ENCODE peak calls at places on chromosomes 5 and 9, in ten cellular contexts. K is GM04504; N is NCI-H1436; W is BJ; R is RCC 7860; U is NCI-H774; I is activated CD8-positive, alpha-beta memory T cell treated with anti-CD3 and anti-CD28 coated beads, Interleukin-2, amount 50 U/mL, for 48 hours; G is iPS-NIHi11; L is Kasumi-1; J is Calu3. X is an unnamed sample.

GRCh38 chr5:27472000-27472763 is 433.8 kb upstream of the CDH9 start:
- DNase-seq in K (peak), N (peak), W (peak), R (no peak), U (no peak), I (no peak), G (peak), L (no peak), J (peak), X (peak)

GRCh38 chr5:148875205-148875875 is 48.9 kb downstream of the ADRB2 start:
- DNase-seq in K (no peak), N (no peak), W (no peak), R (no peak), U (no peak), I (no peak), G (no peak), L (no peak), J (no peak), X (no peak)

GRCh38 chr5:73307645-73308346 is 134.8 kb downstream of the TMEM174 start:
- DNase-seq in K (no peak), N (no peak), W (no peak), R (no peak), U (no peak), I (no peak), G (no peak), L (no peak), J (no peak), X (no peak)

GRCh38 chr9:114276908-114277821 is 45.7 kb upstream of the ORM1 start:
- DNase-seq in K (peak), N (no peak), W (peak), R (peak), U (no peak), I (no peak), G (no peak), L (no peak), J (no peak), X (no peak)

GRCh38 chr9:21778300-21778699 is 24.1 kb upstream of the MTAP start:
- DNase-seq in K (peak), N (no peak), W (peak), R (no peak), U (no peak), I (no peak), G (no peak), L (no peak), J (no peak), X (no peak)

GRCh38 chr5:52043137-52043536 is 659.9 kb downstream of the ISL1 start:
- DNase-seq in K (no peak), N (no peak), W (no peak), R (no peak), U (no peak), I (no peak), G (no peak), L (no peak), J (no peak), X (no peak)

GRCh38 chr5:130168211-130168610 is 263.9 kb downstream of the CHSY3 start:
- DNase-seq in K (no peak), N (no peak), W (no peak), R (peak), U (no peak), I (no peak), G (no peak), L (no peak), J (no peak), X (no peak)

GRCh38 chr9:127809002-127809561 is 6.4 kb downstream of the FPGS start:
- DNase-seq in K (no peak), N (no peak), W (no peak), R (no peak), U (no peak), I (no peak), G (no peak), L (no peak), J (no peak), X (no peak)

GRCh38 chr5:61631438-61631941 is 299.4 kb downstream of the ZSWIM6 start:
- DNase-seq in K (no peak), N (no peak), W (no peak), R (no peak), U (no peak), I (no peak), G (no peak), L (no peak), J (no peak), X (no peak)

GRCh38 chr9:93597871-93598646 is 21.7 kb downstream of the PHF2 start:
- DNase-seq in K (no peak), N (no peak), W (no peak), R (no peak), U (no peak), I (peak), G (no peak), L (no peak), J (no peak), X (no peak)

GRCh38 chr5:81852277-81853004 is 101.5 kb upstream of the SSBP2 start:
- DNase-seq in K (no peak), N (no peak), W (no peak), R (no peak), U (peak), I (peak), G (peak), L (peak), J (no peak), X (peak)

GRCh38 chr9:3992924-3993323 is 306.9 kb downstream of the GLIS3 start:
- DNase-seq in K (peak), N (no peak), W (no peak), R (peak), U (no peak), I (no peak), G (no peak), L (no peak), J (no peak), X (no peak)

GRCh38 chr5:136525546-136525945 is 160.2 kb upstream of the TRPC7 start:
- DNase-seq in K (no peak), N (no peak), W (no peak), R (no peak), U (no peak), I (no peak), G (no peak), L (no peak), J (no peak), X (no peak)

GRCh38 chr9:8560560-8561525 is 761.3 kb upstream of the DMAC1 start:
- DNase-seq in K (no peak), N (no peak), W (no peak), R (no peak), U (no peak), I (no peak), G (no peak), L (no peak), J (no peak), X (no peak)

GRCh38 chr5:121350493-121350892 is 501.2 kb upstream of the FTMT start:
- DNase-seq in K (no peak), N (no peak), W (peak), R (no peak), U (no peak), I (no peak), G (no peak), L (no peak), J (no peak), X (no peak)

GRCh38 chr5:491119-491855 is 33.0 kb downstream of the SLC9A3 start:
- DNase-seq in K (no peak), N (no peak), W (no peak), R (no peak), U (no peak), I (no peak), G (no peak), L (no peak), J (no peak), X (no peak)

GRCh38 chr5:41796061-41796460 is 74.2 kb downstream of the OXCT1 start:
- DNase-seq in K (no peak), N (no peak), W (no peak), R (no peak), U (no peak), I (no peak), G (no peak), L (no peak), J (no peak), X (no peak)

GRCh38 chr5:93438124-93438523 is 142.9 kb downstream of the NR2F1-AS1 start:
- DNase-seq in K (no peak), N (no peak), W (no peak), R (no peak), U (no peak), I (no peak), G (no peak), L (no peak), J (no peak), X (no peak)

GRCh38 chr5:10138385-10139057 is 111.2 kb downstream of the ATPSCKMT start:
- DNase-seq in K (no peak), N (no peak), W (no peak), R (no peak), U (no peak), I (no peak), G (no peak), L (no peak), J (no peak), X (no peak)

GRCh38 chr9:3398232-3398648 is 127.6 kb downstream of the RFX3 start:
- DNase-seq in K (no peak), N (no peak), W (no peak), R (no peak), U (no peak), I (no peak), G (no peak), L (peak), J (no peak), X (no peak)

GRCh38 chr5:87042554-87042953 is 225.1 kb upstream of the RASA1 start:
- DNase-seq in K (no peak), N (no peak), W (no peak), R (no peak), U (no peak), I (no peak), G (no peak), L (no peak), J (no peak), X (no peak)

GRCh38 chr5:129664336-129664937 is 83.5 kb upstream of the MINAR2 start:
- DNase-seq in K (peak), N (no peak), W (no peak), R (peak), U (no peak), I (peak), G (peak), L (peak), J (peak), X (peak)

GRCh38 chr9:94480205-94480604 is 74.7 kb upstream of the PCAT7 start:
- DNase-seq in K (no peak), N (no peak), W (no peak), R (no peak), U (no peak), I (no peak), G (peak), L (no peak), J (no peak), X (no peak)

GRCh38 chr9:98372077-98372812 is 116.8 kb upstream of the TBC1D2 start:
- DNase-seq in K (no peak), N (no peak), W (no peak), R (no peak), U (no peak), I (no peak), G (no peak), L (no peak), J (no peak), X (no peak)

GRCh38 chr9:134379774-134380431 is 53.6 kb downstream of the RXRA start:
- DNase-seq in K (no peak), N (no peak), W (no peak), R (peak), U (no peak), I (no peak), G (peak), L (no peak), J (peak), X (no peak)

GRCh38 chr9:75890541-75891276 is at the start of gene PCSK5:
- DNase-seq in K (peak), N (peak), W (peak), R (peak), U (peak), I (peak), G (peak), L (peak), J (peak), X (peak)

GRCh38 chr5:132883261-132883834 is 9.9 kb downstream of the LEAP2 start:
- DNase-seq in K (peak), N (no peak), W (no peak), R (peak), U (peak), I (no peak), G (peak), L (peak), J (peak), X (peak)

GRCh38 chr5:96893342-96893741 is 17.0 kb downstream of the ERAP2 start:
- DNase-seq in K (peak), N (no peak), W (peak), R (peak), U (no peak), I (no peak), G (no peak), L (no peak), J (no peak), X (no peak)

GRCh38 chr5:142486020-142486419 is 161.2 kb upstream of the SPRY4 start:
- DNase-seq in K (no peak), N (no peak), W (no peak), R (no peak), U (no peak), I (no peak), G (no peak), L (no peak), J (no peak), X (no peak)

GRCh38 chr5:72270037-72270436 is 50.0 kb downstream of the MRPS27 start:
- DNase-seq in K (no peak), N (no peak), W (no peak), R (no peak), U (no peak), I (no peak), G (no peak), L (no peak), J (no peak), X (no peak)

GRCh38 chr5:122183098-122183794 is 53.9 kb downstream of the ZNF474 start:
- DNase-seq in K (peak), N (no peak), W (peak), R (peak), U (no peak), I (no peak), G (peak), L (no peak), J (peak), X (no peak)

GRCh38 chr9:114849450-114849849 is 43.6 kb upstream of the TNFSF15 start:
- DNase-seq in K (peak), N (no peak), W (no peak), R (no peak), U (no peak), I (no peak), G (no peak), L (no peak), J (no peak), X (no peak)

GRCh38 chr9:124291801-124292396 is 34.1 kb downstream of the NEK6 start:
- DNase-seq in K (no peak), N (no peak), W (no peak), R (peak), U (no peak), I (peak), G (no peak), L (peak), J (no peak), X (no peak)

GRCh38 chr9:6632516-6633328 is 12.8 kb downstream of the GLDC start:
- DNase-seq in K (no peak), N (no peak), W (no peak), R (peak), U (no peak), I (no peak), G (peak), L (no peak), J (peak), X (no peak)

GRCh38 chr9:70639853-70640814 is 225.7 kb upstream of the KLF9 start:
- DNase-seq in K (peak), N (peak), W (peak), R (peak), U (peak), I (no peak), G (peak), L (peak), J (peak), X (peak)

GRCh38 chr5:153974131-153974812 is 64.4 kb downstream of the FAM114A2 start:
- DNase-seq in K (no peak), N (peak), W (no peak), R (no peak), U (peak), I (no peak), G (peak), L (peak), J (peak), X (peak)

GRCh38 chr9:136328622-136329041 is 1.3 kb downstream of the GPSM1 start:
- DNase-seq in K (no peak), N (no peak), W (no peak), R (no peak), U (no peak), I (no peak), G (peak), L (no peak), J (no peak), X (no peak)

GRCh38 chr9:105173306-105173705 is 71.1 kb upstream of the SLC44A1 start:
- DNase-seq in K (no peak), N (peak), W (no peak), R (no peak), U (peak), I (no peak), G (peak), L (no peak), J (no peak), X (no peak)